ENCODE peak calls at places on chromosomes 2 and 18, in four cellular contexts. One of them, this sample, is unnamed.
A peak's percentile ranks its signal among the peaks of the same experiment; 100 is the strongest.

GRCh38 chr2:37798315-37799005 is 126.6 kb upstream of the RMDN2 start:
- DNase-seq in HCT116: no peak
- DNase-seq in hepatocyte: no peak
- DNase-seq in GM23338: no peak
- DNase-seq in this sample: no peak

GRCh38 chr2:23697676-23698075 is 229.2 kb downstream of the ATAD2B start:
- DNase-seq in hepatocyte: no peak
- DNase-seq in HCT116: no peak
- DNase-seq in GM23338: no peak
- DNase-seq in this sample: peak; percentile 76

GRCh38 chr2:173934895-173935294 is 30.3 kb downstream of the SP3 start:
- DNase-seq in GM23338: no peak
- DNase-seq in HCT116: peak; percentile 33
- DNase-seq in hepatocyte: no peak
- DNase-seq in this sample: peak; percentile 70

GRCh38 chr2:72770879-72771461 is 54.9 kb downstream of the EXOC6B start:
- DNase-seq in HCT116: peak; percentile 56
- DNase-seq in GM23338: peak; percentile 89
- DNase-seq in hepatocyte: peak; percentile 87
- DNase-seq in this sample: peak; percentile 92

GRCh38 chr2:222595573-222595972 is 60.3 kb downstream of the FARSB start:
- DNase-seq in HCT116: no peak
- DNase-seq in hepatocyte: no peak
- DNase-seq in GM23338: no peak
- DNase-seq in this sample: no peak

GRCh38 chr18:35862115-35862640 is 110.3 kb upstream of the RMP24 start:
- DNase-seq in hepatocyte: no peak
- DNase-seq in HCT116: no peak
- DNase-seq in GM23338: peak; percentile 28
- DNase-seq in this sample: no peak

GRCh38 chr2:240140511-240140910 is at the start of gene OTOS:
- DNase-seq in hepatocyte: no peak
- DNase-seq in GM23338: no peak
- DNase-seq in HCT116: no peak
- DNase-seq in this sample: no peak

GRCh38 chr2:51413726-51414125 is 381.8 kb upstream of the NRXN1 start:
- DNase-seq in GM23338: no peak
- DNase-seq in hepatocyte: no peak
- DNase-seq in HCT116: no peak
- DNase-seq in this sample: peak; percentile 7

GRCh38 chr2:198127627-198128026 is 323.2 kb downstream of the PLCL1 start:
- DNase-seq in GM23338: peak; percentile 77
- DNase-seq in HCT116: peak; percentile 51
- DNase-seq in hepatocyte: peak; percentile 76
- DNase-seq in this sample: peak; percentile 54

GRCh38 chr2:11998626-11999378 is 252.4 kb downstream of the LPIN1 start:
- DNase-seq in hepatocyte: no peak
- DNase-seq in GM23338: no peak
- DNase-seq in HCT116: no peak
- DNase-seq in this sample: peak; percentile 17

GRCh38 chr2:65504814-65505697 is 72.7 kb upstream of the SPRED2 start:
- DNase-seq in hepatocyte: no peak
- DNase-seq in GM23338: no peak
- DNase-seq in HCT116: no peak
- DNase-seq in this sample: peak; percentile 79

GRCh38 chr2:100064165-100064564 is 78.2 kb downstream of the AFF3 start:
- DNase-seq in hepatocyte: no peak
- DNase-seq in GM23338: no peak
- DNase-seq in HCT116: no peak
- DNase-seq in this sample: no peak

GRCh38 chr18:79816981-79817606 is 19.4 kb downstream of the KCNG2 start:
- DNase-seq in hepatocyte: no peak
- DNase-seq in GM23338: no peak
- DNase-seq in HCT116: no peak
- DNase-seq in this sample: no peak

GRCh38 chr2:56040189-56040588 is 116.6 kb upstream of the EFEMP1 start:
- DNase-seq in GM23338: no peak
- DNase-seq in HCT116: no peak
- DNase-seq in hepatocyte: no peak
- DNase-seq in this sample: no peak

GRCh38 chr2:127404466-127405251 is 13.6 kb upstream of the PROC start:
- DNase-seq in HCT116: no peak
- DNase-seq in GM23338: no peak
- DNase-seq in hepatocyte: no peak
- DNase-seq in this sample: no peak

GRCh38 chr2:79874015-79874414 is 361.2 kb downstream of the CTNNA2 start:
- DNase-seq in GM23338: no peak
- DNase-seq in HCT116: no peak
- DNase-seq in hepatocyte: no peak
- DNase-seq in this sample: no peak

GRCh38 chr2:236366406-236366805 is 102.2 kb upstream of the ASB18 start:
- DNase-seq in hepatocyte: no peak
- DNase-seq in HCT116: no peak
- DNase-seq in GM23338: no peak
- DNase-seq in this sample: no peak

GRCh38 chr18:79516441-79516931 is 120.8 kb downstream of the NFATC1 start:
- DNase-seq in GM23338: no peak
- DNase-seq in hepatocyte: no peak
- DNase-seq in HCT116: no peak
- DNase-seq in this sample: no peak

GRCh38 chr2:230821991-230822520 is 42.7 kb upstream of the ITM2C start:
- DNase-seq in hepatocyte: no peak
- DNase-seq in GM23338: no peak
- DNase-seq in HCT116: no peak
- DNase-seq in this sample: no peak

GRCh38 chr18:8741524-8741923 is 36.2 kb downstream of the MTCL1 start:
- DNase-seq in GM23338: no peak
- DNase-seq in hepatocyte: no peak
- DNase-seq in HCT116: no peak
- DNase-seq in this sample: no peak

GRCh38 chr18:8745355-8746014 is 40.1 kb downstream of the MTCL1 start:
- DNase-seq in HCT116: no peak
- DNase-seq in GM23338: no peak
- DNase-seq in hepatocyte: no peak
- DNase-seq in this sample: no peak

GRCh38 chr18:8744038-8744437 is 38.7 kb downstream of the MTCL1 start:
- DNase-seq in hepatocyte: no peak
- DNase-seq in GM23338: no peak
- DNase-seq in HCT116: no peak
- DNase-seq in this sample: no peak

GRCh38 chr18:8744656-8745055 is 39.3 kb downstream of the MTCL1 start:
- DNase-seq in GM23338: no peak
- DNase-seq in hepatocyte: no peak
- DNase-seq in HCT116: no peak
- DNase-seq in this sample: no peak

GRCh38 chr18:8742382-8743361 is 37.3 kb downstream of the MTCL1 start:
- DNase-seq in GM23338: no peak
- DNase-seq in hepatocyte: no peak
- DNase-seq in HCT116: no peak
- DNase-seq in this sample: no peak
- TF ChIP-seq EZH2phosphoT487 in GM23338: no peak
- TF ChIP-seq EZH2phosphoT487 in hepatocyte: no peak
- TF ChIP-seq EZH2phosphoT487 in HCT116: no peak
- TF ChIP-seq EZH2phosphoT487 in this sample: no peak

GRCh38 chr2:207286106-207286505 is 120.4 kb upstream of the KLF7 start:
- DNase-seq in HCT116: no peak
- DNase-seq in GM23338: no peak
- DNase-seq in hepatocyte: no peak
- DNase-seq in this sample: no peak

GRCh38 chr2:207284556-207285450 is 119.1 kb upstream of the KLF7 start:
- DNase-seq in HCT116: no peak
- DNase-seq in GM23338: no peak
- DNase-seq in hepatocyte: no peak
- DNase-seq in this sample: peak; percentile 30

GRCh38 chr2:207285451-207285771 is 119.7 kb upstream of the KLF7 start:
- DNase-seq in GM23338: no peak
- DNase-seq in HCT116: no peak
- DNase-seq in hepatocyte: no peak
- DNase-seq in this sample: no peak

GRCh38 chr2:207282916-207283315 is 117.2 kb upstream of the KLF7 start:
- DNase-seq in GM23338: no peak
- DNase-seq in HCT116: no peak
- DNase-seq in hepatocyte: no peak
- DNase-seq in this sample: no peak

DNA sequence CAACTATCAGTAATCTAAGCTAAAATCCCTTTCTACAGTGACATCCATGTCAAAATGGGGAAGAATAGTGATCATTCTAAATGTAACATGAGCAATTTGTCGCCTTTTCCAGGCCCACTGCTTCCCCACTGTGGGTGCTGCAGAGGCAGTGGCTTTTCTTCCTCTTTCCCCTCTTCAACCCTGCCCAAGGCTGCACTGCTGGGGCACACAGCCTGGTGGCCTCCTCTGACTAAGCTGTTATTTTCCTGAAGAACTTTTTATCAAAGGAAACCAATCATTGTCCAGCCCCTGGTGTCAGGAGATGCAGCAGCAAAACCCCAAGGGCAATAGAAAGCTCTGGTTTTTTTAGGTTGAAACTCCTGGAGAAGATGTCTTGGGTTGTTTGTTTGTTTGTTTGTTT is 117.6 kb upstream of the KLF7 start:
- DNase-seq in GM23338: no peak
- DNase-seq in hepatocyte: no peak
- DNase-seq in HCT116: no peak
- DNase-seq in this sample: no peak
- H3K4me2 ChIP-seq in GM23338: no peak overlapping the region
- H3K4me2 ChIP-seq in hepatocyte: no peak overlapping the region
- H3K4me2 ChIP-seq in HCT116: no peak overlapping the region
- H3K4me2 ChIP-seq in this sample: no peak overlapping the region

GRCh38 chr2:178716394-178716793 is 90.8 kb downstream of the TTN start:
- DNase-seq in hepatocyte: no peak
- DNase-seq in GM23338: no peak
- DNase-seq in HCT116: no peak
- DNase-seq in this sample: no peak

GRCh38 chr2:178718988-178719387 is 88.2 kb downstream of the TTN start:
- DNase-seq in HCT116: no peak
- DNase-seq in hepatocyte: no peak
- DNase-seq in GM23338: no peak
- DNase-seq in this sample: no peak

GRCh38 chr2:178718283-178718682 is 88.9 kb downstream of the TTN start:
- DNase-seq in GM23338: no peak
- DNase-seq in HCT116: no peak
- DNase-seq in hepatocyte: no peak
- DNase-seq in this sample: no peak

DNA sequence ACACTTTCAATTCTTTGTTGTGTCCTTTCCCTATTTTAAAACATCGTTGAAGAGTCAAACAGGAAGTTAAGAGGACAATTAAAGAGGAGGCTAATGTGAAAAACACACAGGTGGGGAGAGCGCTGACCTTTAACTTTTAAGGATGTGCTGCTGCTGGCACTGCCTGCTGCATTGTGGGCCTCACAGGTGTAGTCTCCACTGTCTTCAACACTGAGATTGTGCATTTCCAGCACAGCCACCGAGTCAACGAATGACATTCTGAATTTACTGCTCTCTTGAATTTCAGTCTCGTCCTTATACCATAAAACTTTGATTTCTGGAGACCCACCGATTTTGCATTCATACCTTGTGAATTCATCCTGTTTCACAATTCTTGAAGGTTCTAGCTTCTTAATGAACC is 91.9 kb downstream of the TTN start:
- DNase-seq in GM23338: no peak
- DNase-seq in HCT116: no peak
- DNase-seq in hepatocyte: no peak
- DNase-seq in this sample: no peak
- TF ChIP-seq EZH2phosphoT487 in GM23338: no peak
- TF ChIP-seq EZH2phosphoT487 in HCT116: no peak
- TF ChIP-seq EZH2phosphoT487 in hepatocyte: no peak
- TF ChIP-seq EZH2phosphoT487 in this sample: no peak

DNA sequence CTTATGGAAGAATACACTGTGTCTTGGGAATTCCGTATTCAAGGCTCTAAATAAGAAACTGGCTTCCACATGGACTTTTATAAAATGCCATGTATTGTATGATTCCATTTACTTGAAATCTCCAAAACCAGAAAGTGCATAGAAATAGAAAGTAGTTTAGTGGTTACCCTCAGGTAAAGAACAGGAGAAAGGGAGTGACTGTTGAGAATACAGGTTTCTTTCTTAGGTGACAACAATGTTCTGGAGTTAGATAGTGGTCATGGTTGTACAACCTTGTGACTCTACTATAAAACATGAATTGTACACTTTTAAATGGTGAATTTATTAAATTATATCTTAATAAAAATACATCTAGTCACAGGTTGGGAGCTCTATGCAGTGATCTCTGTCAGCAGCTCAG is 481.8 kb downstream of the SPAG16 start:
- DNase-seq in GM23338: no peak
- DNase-seq in hepatocyte: no peak
- DNase-seq in HCT116: no peak
- DNase-seq in this sample: no peak
- H3K4me2 ChIP-seq in GM23338: no peak overlapping the region
- H3K4me2 ChIP-seq in hepatocyte: peak overlapping the region; percentile 23
- H3K4me2 ChIP-seq in HCT116: no peak overlapping the region
- H3K4me2 ChIP-seq in this sample: no peak overlapping the region

GRCh38 chr2:10434885-10435419 is 13.2 kb downstream of the ODC1 start:
- DNase-seq in hepatocyte: peak; percentile 89
- DNase-seq in HCT116: peak; percentile 43
- DNase-seq in GM23338: peak; percentile 88
- DNase-seq in this sample: peak; percentile 81
- TF ChIP-seq EZH2phosphoT487 in hepatocyte: no peak
- TF ChIP-seq EZH2phosphoT487 in HCT116: no peak
- TF ChIP-seq EZH2phosphoT487 in GM23338: no peak
- TF ChIP-seq EZH2phosphoT487 in this sample: no peak

GRCh38 chr2:233402774-233403173 is 48.5 kb downstream of the DGKD start:
- DNase-seq in hepatocyte: no peak
- DNase-seq in HCT116: no peak
- DNase-seq in GM23338: no peak
- DNase-seq in this sample: no peak

GRCh38 chr2:233406865-233407264 is 52.6 kb downstream of the DGKD start:
- DNase-seq in GM23338: no peak
- DNase-seq in hepatocyte: no peak
- DNase-seq in HCT116: no peak
- DNase-seq in this sample: no peak

GRCh38 chr2:233400961-233401360 is 46.7 kb downstream of the DGKD start:
- DNase-seq in GM23338: no peak
- DNase-seq in HCT116: no peak
- DNase-seq in hepatocyte: no peak
- DNase-seq in this sample: no peak

GRCh38 chr2:233402346-233402745 is 48.1 kb downstream of the DGKD start:
- DNase-seq in GM23338: no peak
- DNase-seq in hepatocyte: no peak
- DNase-seq in HCT116: no peak
- DNase-seq in this sample: no peak

DNA sequence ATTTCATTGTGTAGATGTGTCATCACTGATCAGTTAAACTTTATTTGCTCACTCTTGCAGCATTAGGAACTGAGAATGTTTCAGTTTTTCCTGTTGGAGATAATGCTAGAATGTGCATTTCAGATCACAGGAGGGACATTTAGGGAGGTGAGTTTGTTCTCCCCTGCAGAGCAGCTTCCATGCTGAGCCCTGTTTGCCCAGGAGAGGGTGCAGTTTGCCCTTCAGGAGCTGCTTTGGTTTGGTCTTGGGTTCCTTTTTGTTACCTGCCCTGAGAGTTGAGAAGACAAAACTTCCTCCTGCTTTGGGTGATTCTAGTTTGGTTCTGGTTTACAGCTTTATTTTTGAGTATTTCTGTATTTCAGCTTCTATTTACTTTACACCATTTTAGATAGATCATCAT is 49.9 kb downstream of the DGKD start:
- DNase-seq in GM23338: peak; percentile 59
- DNase-seq in hepatocyte: no peak
- DNase-seq in HCT116: peak; percentile 32
- DNase-seq in this sample: peak; percentile 77
- H3K4me2 ChIP-seq in GM23338: no peak overlapping the region
- H3K4me2 ChIP-seq in hepatocyte: no peak overlapping the region
- H3K4me2 ChIP-seq in HCT116: no peak overlapping the region
- H3K4me2 ChIP-seq in this sample: no peak overlapping the region

This sample was measured in PC-3.